ENCODE peak calls at places on chromosomes 11 and 22, in four cellular contexts. One of them, this sample, is unnamed.

GRCh38 chr11:15968461-15969130 is 387.8 kb downstream of the SOX6 start:
- DNase-seq in upper lobe of right lung: no peak
- DNase-seq in left lung: no peak
- DNase-seq in ascending aorta: no peak
- DNase-seq in this sample: no peak

GRCh38 chr11:119532551-119532950 is 109.6 kb upstream of the THY1 start:
- DNase-seq in upper lobe of right lung: no peak
- DNase-seq in left lung: no peak
- DNase-seq in ascending aorta: no peak
- DNase-seq in this sample: no peak

GRCh38 chr11:74325649-74326645 is 14.5 kb upstream of the P4HA3 start:
- DNase-seq in ascending aorta: peak
- DNase-seq in upper lobe of right lung: peak
- DNase-seq in left lung: no peak
- DNase-seq in this sample: no peak

GRCh38 chr11:132685174-132685611 is 847.1 kb downstream of the OPCML start:
- DNase-seq in ascending aorta: no peak
- DNase-seq in left lung: no peak
- DNase-seq in upper lobe of right lung: no peak
- DNase-seq in this sample: no peak

GRCh38 chr11:94588366-94588952 is 21.3 kb downstream of the PIWIL4 start:
- DNase-seq in ascending aorta: no peak
- DNase-seq in left lung: no peak
- DNase-seq in upper lobe of right lung: no peak
- DNase-seq in this sample: no peak

GRCh38 chr11:95968585-95968984 is 44.7 kb upstream of the MTMR2 start:
- DNase-seq in upper lobe of right lung: no peak
- DNase-seq in ascending aorta: no peak
- DNase-seq in left lung: no peak
- DNase-seq in this sample: no peak

GRCh38 chr11:1310772-1311468 is 1.5 kb upstream of the TOLLIP start:
- DNase-seq in ascending aorta: no peak
- DNase-seq in left lung: no peak
- DNase-seq in upper lobe of right lung: no peak
- DNase-seq in this sample: peak

GRCh38 chr11:101584129-101584515 is 315 bp upstream of the TRPC6 start:
- DNase-seq in upper lobe of right lung: no peak
- DNase-seq in left lung: no peak
- DNase-seq in ascending aorta: no peak
- DNase-seq in this sample: no peak

GRCh38 chr22:48429621-48430020 is 1398.1 kb downstream of the BRD1 start:
- DNase-seq in left lung: no peak
- DNase-seq in upper lobe of right lung: peak
- DNase-seq in ascending aorta: peak
- DNase-seq in this sample: no peak

GRCh38 chr22:39299829-39300178 is 19.6 kb downstream of the RPL3 start:
- DNase-seq in upper lobe of right lung: no peak
- DNase-seq in left lung: no peak
- DNase-seq in ascending aorta: no peak
- DNase-seq in this sample: no peak

GRCh38 chr22:49091451-49091850 is 736.2 kb downstream of the BRD1 start:
- DNase-seq in left lung: peak
- DNase-seq in ascending aorta: no peak
- DNase-seq in upper lobe of right lung: no peak
- DNase-seq in this sample: no peak

GRCh38 chr11:77300695-77301094 is 791 bp downstream of the GDPD4 start:
- DNase-seq in left lung: no peak
- DNase-seq in upper lobe of right lung: no peak
- DNase-seq in ascending aorta: no peak
- DNase-seq in this sample: no peak

GRCh38 chr11:92384316-92384715 is 159.7 kb downstream of the FAT3 start:
- DNase-seq in upper lobe of right lung: no peak
- DNase-seq in left lung: no peak
- DNase-seq in ascending aorta: no peak
- DNase-seq in this sample: no peak

GRCh38 chr11:66002648-66003225 is 434 bp downstream of the BANF1 start:
- DNase-seq in upper lobe of right lung: no peak
- DNase-seq in ascending aorta: no peak
- DNase-seq in left lung: peak
- DNase-seq in this sample: no peak

GRCh38 chr22:39306456-39307361 is 12.7 kb downstream of the RPL3 start:
- DNase-seq in upper lobe of right lung: no peak
- DNase-seq in left lung: no peak
- DNase-seq in ascending aorta: no peak
- DNase-seq in this sample: no peak

GRCh38 chr11:27116684-27117083 is 76.1 kb downstream of the BBOX1 start:
- DNase-seq in ascending aorta: no peak
- DNase-seq in upper lobe of right lung: no peak
- DNase-seq in left lung: no peak
- DNase-seq in this sample: no peak

GRCh38 chr11:67349036-67349435 is 4.3 kb downstream of the POLD4 start:
- DNase-seq in left lung: no peak
- DNase-seq in ascending aorta: no peak
- DNase-seq in upper lobe of right lung: no peak
- DNase-seq in this sample: no peak

GRCh38 chr11:103494491-103494890 is 385.3 kb downstream of the DYNC2H1 start:
- DNase-seq in left lung: no peak
- DNase-seq in ascending aorta: no peak
- DNase-seq in upper lobe of right lung: no peak
- DNase-seq in this sample: no peak

GRCh38 chr22:49436056-49436455 is 391.6 kb downstream of the BRD1 start:
- DNase-seq in upper lobe of right lung: no peak
- DNase-seq in ascending aorta: peak
- DNase-seq in left lung: no peak
- DNase-seq in this sample: no peak

GRCh38 chr11:129364143-129364654 is 11.4 kb upstream of the BARX2 start:
- DNase-seq in ascending aorta: no peak
- DNase-seq in left lung: peak
- DNase-seq in upper lobe of right lung: peak
- DNase-seq in this sample: peak

GRCh38 chr22:28983190-28983589 is 78.4 kb downstream of the C22orf31 start:
- DNase-seq in ascending aorta: no peak
- DNase-seq in upper lobe of right lung: no peak
- DNase-seq in left lung: no peak
- DNase-seq in this sample: no peak

GRCh38 chr11:43788394-43788793 is 92.2 kb upstream of the ALKBH3 start:
- DNase-seq in ascending aorta: no peak
- DNase-seq in upper lobe of right lung: no peak
- DNase-seq in left lung: no peak
- DNase-seq in this sample: no peak

GRCh38 chr11:82521427-82521826 is 212.2 kb downstream of the FAM181B start:
- DNase-seq in left lung: no peak
- DNase-seq in ascending aorta: no peak
- DNase-seq in upper lobe of right lung: no peak
- DNase-seq in this sample: no peak

GRCh38 chr11:70324354-70325115 is 54.0 kb downstream of the PPFIA1 start:
- DNase-seq in upper lobe of right lung: no peak
- DNase-seq in left lung: no peak
- DNase-seq in ascending aorta: no peak
- DNase-seq in this sample: no peak

GRCh38 chr22:27602390-27602789 is 199.2 kb downstream of the MN1 start:
- DNase-seq in left lung: no peak
- DNase-seq in ascending aorta: no peak
- DNase-seq in upper lobe of right lung: no peak
- DNase-seq in this sample: no peak

GRCh38 chr22:29820941-29821789 is 16.9 kb downstream of the ASCC2 start:
- DNase-seq in ascending aorta: peak
- DNase-seq in upper lobe of right lung: peak
- DNase-seq in left lung: no peak
- DNase-seq in this sample: no peak

GRCh38 chr11:12229450-12230229 is 119.2 kb downstream of the MICAL2 start:
- DNase-seq in ascending aorta: no peak
- DNase-seq in left lung: no peak
- DNase-seq in upper lobe of right lung: no peak
- DNase-seq in this sample: no peak

GRCh38 chr11:103877221-103877620 is 159.2 kb upstream of the DDI1 start:
- DNase-seq in upper lobe of right lung: no peak
- DNase-seq in left lung: no peak
- DNase-seq in ascending aorta: no peak
- DNase-seq in this sample: no peak

GRCh38 chr22:33389927-33390326 is 331.7 kb upstream of the SYN3 start:
- DNase-seq in upper lobe of right lung: no peak
- DNase-seq in ascending aorta: no peak
- DNase-seq in left lung: no peak
- DNase-seq in this sample: no peak

GRCh38 chr11:61806785-61807184 is 10.0 kb downstream of the FADS1 start:
- DNase-seq in left lung: no peak
- DNase-seq in ascending aorta: no peak
- DNase-seq in upper lobe of right lung: no peak
- DNase-seq in this sample: no peak

GRCh38 chr22:20088263-20088648 is 8.2 kb downstream of the DGCR8 start:
- DNase-seq in ascending aorta: no peak
- DNase-seq in upper lobe of right lung: no peak
- DNase-seq in left lung: peak
- DNase-seq in this sample: no peak

GRCh38 chr11:70090989-70091388 is 12.9 kb downstream of the ANO1 start:
- DNase-seq in upper lobe of right lung: no peak
- DNase-seq in ascending aorta: no peak
- DNase-seq in left lung: peak
- DNase-seq in this sample: no peak

GRCh38 chr22:17371446-17371845 is 2.2 kb downstream of the CECR2 start:
- DNase-seq in upper lobe of right lung: no peak
- DNase-seq in ascending aorta: no peak
- DNase-seq in left lung: no peak
- DNase-seq in this sample: no peak

GRCh38 chr11:61955031-61955415 is 4.9 kb downstream of the BEST1 start:
- DNase-seq in ascending aorta: peak
- DNase-seq in left lung: peak
- DNase-seq in upper lobe of right lung: peak
- DNase-seq in this sample: no peak

GRCh38 chr11:7688238-7688826 is 15.0 kb upstream of the CYB5R2 start:
- DNase-seq in ascending aorta: no peak
- DNase-seq in left lung: no peak
- DNase-seq in upper lobe of right lung: no peak
- DNase-seq in this sample: no peak

GRCh38 chr11:2883717-2884423 is 1.7 kb downstream of the CDKN1C start:
- DNase-seq in left lung: no peak
- DNase-seq in upper lobe of right lung: no peak
- DNase-seq in ascending aorta: no peak
- DNase-seq in this sample: no peak

DNA sequence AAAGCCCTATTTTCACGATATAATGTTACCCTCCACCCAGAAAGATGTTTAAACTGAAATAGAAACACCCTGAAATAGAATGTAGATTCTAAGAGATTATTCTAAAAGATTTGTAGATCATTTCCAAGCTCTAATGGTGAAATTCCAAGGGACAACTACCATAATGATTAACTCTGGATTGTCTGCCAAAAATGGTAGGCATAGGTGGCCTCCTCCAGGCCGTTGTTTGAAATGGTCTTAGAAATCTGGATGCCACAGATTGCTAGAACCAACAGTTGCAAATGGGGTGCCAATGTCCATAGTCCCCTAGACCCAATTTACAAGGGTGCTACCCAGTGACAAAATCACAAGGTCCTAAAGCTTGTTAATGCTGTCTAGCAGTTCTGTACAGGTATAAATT is 6.7 kb upstream of the SLC6A5 start:
- DNase-seq in upper lobe of right lung: no peak
- DNase-seq in ascending aorta: no peak
- DNase-seq in left lung: no peak
- DNase-seq in this sample: no peak
- TF ChIP-seq CTCF in upper lobe of right lung: no peak
- TF ChIP-seq CTCF in ascending aorta: no peak
- TF ChIP-seq CTCF in left lung: no peak
- TF ChIP-seq CTCF in this sample: no peak

GRCh38 chr11:133714471-133715375 is 130.6 kb downstream of the SPATA19 start:
- DNase-seq in upper lobe of right lung: no peak
- DNase-seq in left lung: no peak
- DNase-seq in ascending aorta: no peak
- DNase-seq in this sample: no peak
- TF ChIP-seq CTCF in upper lobe of right lung: no peak
- TF ChIP-seq CTCF in left lung: no peak
- TF ChIP-seq CTCF in ascending aorta: no peak
- TF ChIP-seq CTCF in this sample: no peak

GRCh38 chr11:34997872-34998548 is 81.6 kb downstream of the PDHX start:
- DNase-seq in upper lobe of right lung: no peak
- DNase-seq in ascending aorta: no peak
- DNase-seq in left lung: no peak
- DNase-seq in this sample: no peak
- TF ChIP-seq CTCF in upper lobe of right lung: peak
- TF ChIP-seq CTCF in ascending aorta: peak
- TF ChIP-seq CTCF in left lung: peak
- TF ChIP-seq CTCF in this sample: peak

GRCh38 chr11:134390706-134391105 is 21.3 kb downstream of the B3GAT1 start:
- DNase-seq in upper lobe of right lung: no peak
- DNase-seq in left lung: peak
- DNase-seq in ascending aorta: no peak
- DNase-seq in this sample: no peak

GRCh38 chr11:134391656-134392055 is 20.4 kb downstream of the B3GAT1 start:
- DNase-seq in ascending aorta: no peak
- DNase-seq in upper lobe of right lung: no peak
- DNase-seq in left lung: peak
- DNase-seq in this sample: no peak

GRCh38 chr11:134392953-134393615 is 19.0 kb downstream of the B3GAT1 start:
- DNase-seq in upper lobe of right lung: no peak
- DNase-seq in ascending aorta: no peak
- DNase-seq in left lung: peak
- DNase-seq in this sample: no peak

GRCh38 chr11:134389464-134390180 is 22.4 kb downstream of the B3GAT1 start:
- DNase-seq in upper lobe of right lung: no peak
- DNase-seq in ascending aorta: no peak
- DNase-seq in left lung: peak
- DNase-seq in this sample: no peak

GRCh38 chr11:134391170-134391569 is 20.9 kb downstream of the B3GAT1 start:
- DNase-seq in left lung: peak
- DNase-seq in ascending aorta: no peak
- DNase-seq in upper lobe of right lung: no peak
- DNase-seq in this sample: no peak
- TF ChIP-seq CTCF in left lung: no peak
- TF ChIP-seq CTCF in ascending aorta: no peak
- TF ChIP-seq CTCF in upper lobe of right lung: no peak
- TF ChIP-seq CTCF in this sample: no peak